ENCODE peak calls at places on chromosomes 13 and 19, in seven cellular contexts. A is HCT116, I is HepG2, H is IMR-90, D is GM12878, E is H1, M is K562. Q is an unnamed sample.

GRCh38 chr13:46866150-46866549 is 30.7 kb downstream of the HTR2A start:
- DNase-seq in A (no peak), I (peak), H (peak), D (no peak), E (no peak), M (no peak), Q (peak)

GRCh38 chr13:24161980-24162517 is 1.5 kb downstream of the SPATA13 start:
- DNase-seq in A (no peak), I (no peak), H (no peak), D (no peak), E (no peak), M (no peak), Q (no peak)

GRCh38 chr13:25648996-25649633 is 277.3 kb downstream of the ATP8A2 start:
- DNase-seq in A (no peak), I (no peak), H (no peak), D (no peak), E (no peak), M (no peak), Q (no peak)

GRCh38 chr13:93847162-93847561 is 620.6 kb downstream of the GPC6 start:
- DNase-seq in A (no peak), I (peak), H (peak), D (no peak), E (no peak), M (no peak), Q (peak)

GRCh38 chr13:70816853-70817252 is 708.6 kb upstream of the KLHL1 start:
- DNase-seq in A (no peak), I (no peak), H (peak), D (no peak), E (no peak), M (no peak), Q (no peak)

GRCh38 chr19:14089662-14090508 is 666 bp downstream of the SAMD1 start:
- DNase-seq in A (no peak), I (no peak), H (peak), D (no peak), E (peak), M (peak), Q (no peak)

GRCh38 chr13:22569830-22570229 is 610.9 kb upstream of the SGCG start:
- DNase-seq in A (no peak), I (no peak), H (no peak), D (no peak), E (no peak), M (no peak), Q (no peak)

GRCh38 chr19:4913996-4914735 is 4.9 kb downstream of the UHRF1 start:
- DNase-seq in A (no peak), I (no peak), H (peak), D (no peak), E (no peak), M (no peak), Q (no peak)

GRCh38 chr19:29672933-29673336 is 7.7 kb downstream of the PLEKHF1 start:
- DNase-seq in A (no peak), I (no peak), H (no peak), D (peak), E (no peak), M (no peak), Q (no peak)

GRCh38 chr13:66915596-66916185 is 314.4 kb downstream of the PCDH9 start:
- DNase-seq in A (no peak), I (no peak), H (peak), D (no peak), E (no peak), M (no peak), Q (peak)

GRCh38 chr19:32404213-32404938 is 1.2 kb upstream of the DPY19L3 start:
- DNase-seq in A (no peak), I (peak), H (no peak), D (no peak), E (no peak), M (no peak), Q (no peak)

GRCh38 chr13:72666391-72666790 is 61.0 kb downstream of the MZT1 start:
- DNase-seq in A (no peak), I (no peak), H (no peak), D (no peak), E (no peak), M (no peak), Q (no peak)

GRCh38 chr19:19627716-19628498 is at the start of gene LPAR2:
- DNase-seq in A (peak), I (no peak), H (no peak), D (no peak), E (peak), M (no peak), Q (no peak)

DNA sequence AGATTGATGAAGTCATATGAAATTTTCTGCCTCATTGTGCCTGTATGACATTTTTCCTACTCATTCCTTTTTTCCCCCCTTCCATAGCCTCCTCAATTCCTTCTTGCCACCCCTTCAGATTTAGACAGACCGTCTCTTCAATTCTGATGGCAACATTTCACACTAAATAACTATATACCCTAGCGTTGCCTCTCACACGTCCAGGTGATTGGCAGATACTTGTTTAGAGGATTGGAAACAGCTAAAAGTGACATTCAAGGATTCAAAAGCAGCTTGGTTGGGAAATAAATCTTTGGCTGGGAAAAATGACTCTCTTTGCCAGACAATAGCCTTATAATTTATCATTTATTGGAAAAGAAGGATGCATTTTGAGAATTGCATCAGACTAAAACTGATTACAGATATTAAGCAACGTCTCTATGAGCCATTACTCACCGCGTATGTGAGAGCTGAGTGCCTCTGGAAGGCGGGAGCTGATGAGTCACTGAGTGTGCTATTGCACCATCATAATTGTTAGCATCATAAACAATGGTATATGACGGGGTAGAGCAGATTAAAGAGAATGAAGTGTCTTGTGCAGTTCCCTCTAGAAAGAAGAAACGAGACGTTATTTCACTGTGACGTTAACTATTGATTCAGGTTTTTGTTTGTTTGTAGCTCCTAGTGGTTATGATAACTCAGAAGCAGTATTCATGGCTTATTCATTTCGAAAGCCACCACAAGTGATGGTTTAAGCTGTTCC is 61.1 kb upstream of the FAM216B start:
- DNase-seq in A (peak), I (peak), H (peak), D (peak), E (no peak), M (no peak), Q (peak)
- TF ChIP-seq CEBPB in A (peak), I (peak), H (peak), D (no peak), E (no peak), M (peak), Q (peak)

DNA sequence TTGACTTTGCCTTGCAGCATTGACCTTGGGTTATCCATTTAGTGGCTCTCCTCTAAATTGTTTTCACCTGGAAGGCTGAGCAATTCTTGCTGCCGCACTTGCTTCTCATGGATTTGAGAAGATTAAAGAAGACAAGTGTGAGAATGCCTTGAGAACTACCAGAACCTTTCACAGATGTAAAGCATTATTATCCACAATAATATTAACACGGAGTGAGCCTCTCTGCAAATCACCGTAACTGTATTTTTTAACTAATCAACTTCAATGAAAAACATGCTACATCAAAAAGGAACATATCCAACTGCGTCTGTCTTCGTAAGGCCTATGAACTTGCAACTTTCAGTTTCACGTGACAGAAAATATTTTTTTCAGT is 94.0 kb upstream of the RAP2A start:
- DNase-seq in A (no peak), I (no peak), H (no peak), D (no peak), E (no peak), M (no peak), Q (no peak)
- TF ChIP-seq POLR2A in A (no peak), I (no peak), H (no peak), D (no peak), E (no peak), M (no peak), Q (no peak)

GRCh38 chr13:79831556-79831955 is 350.6 kb downstream of the NDFIP2 start:
- DNase-seq in A (no peak), I (no peak), H (no peak), D (no peak), E (no peak), M (no peak), Q (no peak)
- TF ChIP-seq CEBPB in A (no peak), I (no peak), H (no peak), D (no peak), E (no peak), M (no peak), Q (no peak)

DNA sequence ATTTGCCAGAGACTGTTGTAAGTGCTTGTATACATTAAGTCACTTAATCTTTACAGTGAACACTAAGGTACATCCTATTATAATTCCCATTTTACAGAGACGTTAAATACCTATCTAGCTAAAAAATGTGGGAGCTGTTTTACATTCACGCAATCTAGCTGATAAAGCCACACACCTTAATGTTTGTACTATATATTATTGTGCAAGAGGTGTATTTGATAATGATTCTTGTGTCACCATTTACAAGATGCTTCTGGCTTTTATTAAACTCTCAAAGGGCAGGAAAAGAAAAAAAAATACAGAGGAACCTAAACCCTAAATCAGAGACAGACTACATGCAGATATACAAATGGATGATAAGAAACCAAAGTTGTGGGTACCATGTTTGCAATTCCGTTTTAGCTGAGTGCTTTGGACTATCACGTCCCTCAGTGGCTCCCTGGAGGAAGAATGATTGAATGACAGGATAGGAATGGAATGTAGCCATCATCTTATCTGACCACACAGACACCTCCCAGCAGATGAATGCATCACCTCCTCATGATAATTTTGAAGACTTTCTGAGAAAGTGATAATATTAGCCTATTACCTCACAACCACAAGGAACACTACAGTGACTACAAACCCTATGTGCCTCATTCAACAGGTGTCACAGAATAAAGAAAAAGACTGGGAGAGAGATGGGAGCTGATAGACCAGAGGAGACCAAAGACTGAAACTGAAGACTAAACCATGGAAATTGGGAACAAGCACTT is 230.5 kb upstream of the SERP2 start:
- DNase-seq in A (peak), I (no peak), H (peak), D (no peak), E (no peak), M (peak), Q (peak)
- TF ChIP-seq POLR2A in A (no peak), I (no peak), H (no peak), D (no peak), E (no peak), M (no peak), Q (no peak)

Q was measured in A549.